ENCODE peak calls at places on chromosomes 3 and 15, in ten cellular contexts. D, A, V, P, U, Z, R, B, J and M are unnamed samples.

GRCh38 chr15:81215983-81216382 is 19.3 kb downstream of the IL16 start:
- DNase-seq in J (no peak), R (no peak), Z (no peak), V (no peak), D (no peak), U (no peak), P (no peak), B (no peak), A (no peak), M (no peak)

GRCh38 chr15:43943511-43943910 is 116.7 kb downstream of the WDR76 start:
- DNase-seq in B (no peak), U (no peak), V (no peak), P (no peak), J (no peak), R (no peak), A (peak), D (no peak), Z (no peak), M (no peak)

GRCh38 chr15:83733206-83733605 is 79.3 kb downstream of the ADAMTSL3 start:
- DNase-seq in B (no peak), D (no peak), R (no peak), V (no peak), Z (no peak), P (no peak), J (peak), U (peak), A (no peak), M (peak)

GRCh38 chr3:116018651-116019050 is 395.3 kb downstream of the GAP43 start:
- DNase-seq in J (no peak), P (no peak), B (no peak), R (no peak), A (no peak), U (no peak), Z (no peak), D (no peak), V (no peak), M (no peak)

GRCh38 chr15:72599855-72600464 is 54.5 kb upstream of the GOLGA6B start:
- DNase-seq in V (peak), Z (no peak), B (peak), D (no peak), A (peak), P (no peak), R (peak), U (peak), J (peak), M (peak)

GRCh38 chr15:56792211-56792610 is 58.9 kb upstream of the ZNF280D start:
- DNase-seq in U (no peak), J (no peak), A (no peak), R (no peak), Z (no peak), B (no peak), P (no peak), D (no peak), V (no peak), M (no peak)

GRCh38 chr3:153513236-153513635 is 351.2 kb downstream of the RAP2B start:
- DNase-seq in D (no peak), V (no peak), J (peak), R (no peak), A (no peak), P (no peak), U (peak), Z (no peak), B (no peak), M (peak)

GRCh38 chr3:24352893-24353553 is 141.6 kb downstream of the THRB start:
- DNase-seq in Z (no peak), B (no peak), A (no peak), D (no peak), V (no peak), U (no peak), P (no peak), R (no peak), J (no peak), M (no peak)

GRCh38 chr3:136836511-136837156 is 17.7 kb downstream of the SLC35G2 start:
- DNase-seq in D (no peak), A (no peak), Z (no peak), J (no peak), P (no peak), R (no peak), B (no peak), U (no peak), V (no peak), M (no peak)

GRCh38 chr3:147089286-147089685 is 317.1 kb downstream of the ZIC4 start:
- DNase-seq in P (no peak), Z (no peak), R (peak), D (no peak), B (no peak), A (no peak), V (no peak), U (no peak), J (no peak), M (no peak)

GRCh38 chr3:13012228-13012691 is 61.0 kb downstream of the IQSEC1 start:
- DNase-seq in P (no peak), D (no peak), V (no peak), B (no peak), U (no peak), Z (no peak), J (no peak), R (peak), A (no peak), M (no peak)

GRCh38 chr3:49769926-49770325 is 16.4 kb downstream of the IP6K1 start:
- DNase-seq in U (no peak), P (no peak), A (no peak), B (no peak), D (no peak), Z (no peak), R (no peak), J (no peak), V (no peak), M (no peak)

GRCh38 chr3:62451211-62451892 is 78.0 kb upstream of the FEZF2 start:
- DNase-seq in P (no peak), D (no peak), B (no peak), Z (no peak), U (no peak), V (no peak), A (no peak), R (peak), J (no peak), M (no peak)

GRCh38 chr3:88195951-88196434 is 46.2 kb downstream of the C3orf38 start:
- DNase-seq in A (no peak), D (no peak), J (no peak), R (peak), B (no peak), U (no peak), P (no peak), Z (no peak), V (no peak), M (no peak)

GRCh38 chr3:16807981-16808380 is 76.8 kb upstream of the PLCL2 start:
- DNase-seq in R (no peak), A (no peak), U (no peak), V (no peak), Z (no peak), P (no peak), D (no peak), B (no peak), J (no peak), M (no peak)

GRCh38 chr15:52094811-52095584 is 17.6 kb downstream of the BCL2L10 start:
- DNase-seq in V (no peak), J (no peak), Z (no peak), D (no peak), R (no peak), A (no peak), B (no peak), P (no peak), U (no peak), M (no peak)

GRCh38 chr3:88188436-88188835 is 38.7 kb downstream of the C3orf38 start:
- DNase-seq in V (no peak), P (no peak), D (no peak), B (peak), J (peak), A (no peak), R (no peak), U (no peak), Z (no peak), M (no peak)

GRCh38 chr15:73677146-73677607 is 7.0 kb upstream of the CD276 start:
- DNase-seq in R (peak), V (peak), B (peak), J (peak), A (no peak), D (no peak), P (no peak), U (peak), Z (no peak), M (peak)

GRCh38 chr15:38059665-38060064 is 125.2 kb downstream of the TMCO5A start:
- DNase-seq in P (no peak), U (no peak), A (no peak), R (no peak), J (no peak), V (no peak), Z (no peak), D (no peak), B (no peak), M (no peak)

GRCh38 chr3:8938021-8938420 is 25.3 kb downstream of the RAD18 start:
- DNase-seq in A (no peak), P (no peak), D (no peak), J (peak), Z (no peak), U (no peak), R (no peak), B (no peak), V (no peak), M (no peak)
- TF ChIP-seq CTCF in A (peak), P (peak), D (no peak), J (peak), Z (no peak), U (peak), R (peak), B (peak), V (peak), M (no peak)

GRCh38 chr3:53500165-53500777 is 5.9 kb downstream of the CACNA1D start:
- DNase-seq in R (no peak), V (no peak), Z (no peak), P (no peak), U (no peak), J (no peak), D (no peak), A (no peak), B (no peak), M (no peak)

GRCh38 chr3:53501203-53501602 is 6.8 kb downstream of the CACNA1D start:
- DNase-seq in V (no peak), J (no peak), B (no peak), A (no peak), D (no peak), P (no peak), U (no peak), Z (no peak), R (no peak), M (no peak)

GRCh38 chr3:53502737-53503136 is 8.3 kb downstream of the CACNA1D start:
- DNase-seq in P (no peak), D (no peak), Z (no peak), A (no peak), V (no peak), J (no peak), R (no peak), U (no peak), B (no peak), M (no peak)

GRCh38 chr3:53506110-53506762 is 11.8 kb downstream of the CACNA1D start:
- DNase-seq in V (no peak), Z (no peak), P (no peak), R (no peak), U (no peak), B (no peak), J (no peak), D (no peak), A (no peak), M (peak)

DNA sequence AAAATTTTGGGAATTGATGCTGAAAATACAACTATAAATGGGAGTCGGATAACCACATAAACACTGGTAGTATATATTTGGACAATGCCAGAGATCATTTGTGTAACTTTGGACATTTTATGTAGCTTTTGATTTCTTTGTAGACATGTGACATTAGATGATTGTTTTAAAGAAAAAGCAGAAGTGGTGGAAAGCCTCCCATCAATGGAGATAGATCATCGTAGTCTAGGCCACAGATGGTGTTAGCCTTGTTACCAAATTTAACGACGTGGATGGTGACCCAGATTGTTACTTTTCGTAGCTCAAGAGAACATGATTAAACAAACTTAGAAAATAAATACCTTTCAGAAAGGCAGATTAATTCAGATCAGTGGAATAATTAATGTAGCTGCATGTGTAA is 8.8 kb downstream of the CACNA1D start:
- DNase-seq in V (no peak), A (no peak), B (no peak), Z (no peak), D (no peak), R (no peak), P (no peak), J (no peak), U (no peak), M (no peak)
- TF ChIP-seq CTCF in V (no peak), A (no peak), B (no peak), Z (no peak), D (no peak), R (no peak), P (no peak), J (no peak), U (no peak), M (no peak)

GRCh38 chr3:150528359-150528797 is 17.9 kb downstream of the SERP1 start:
- DNase-seq in B (peak), R (no peak), A (no peak), Z (no peak), D (no peak), U (no peak), P (no peak), V (no peak), J (no peak), M (no peak)
- TF ChIP-seq CTCF in B (peak), R (peak), A (peak), Z (no peak), D (no peak), U (peak), P (peak), V (peak), J (peak), M (peak)

GRCh38 chr15:69433831-69434230 is 18.8 kb upstream of the RPLP1 start:
- DNase-seq in B (no peak), A (no peak), Z (no peak), U (no peak), J (no peak), R (no peak), D (no peak), P (no peak), V (no peak), M (no peak)

GRCh38 chr15:69434679-69435078 is 17.9 kb upstream of the RPLP1 start:
- DNase-seq in P (no peak), B (no peak), Z (peak), D (no peak), V (no peak), J (no peak), U (no peak), R (no peak), A (no peak), M (no peak)

GRCh38 chr15:69434236-69434635 is 18.4 kb upstream of the RPLP1 start:
- DNase-seq in P (no peak), V (no peak), U (no peak), R (no peak), J (no peak), B (no peak), D (no peak), Z (no peak), A (no peak), M (no peak)

GRCh38 chr15:69439623-69440022 is 13.0 kb upstream of the RPLP1 start:
- DNase-seq in B (no peak), U (no peak), R (no peak), J (no peak), D (no peak), A (no peak), Z (no peak), V (no peak), P (no peak), M (no peak)

GRCh38 chr15:69435980-69436379 is 16.6 kb upstream of the RPLP1 start:
- DNase-seq in R (no peak), B (no peak), J (no peak), U (no peak), A (no peak), V (no peak), D (no peak), Z (no peak), P (no peak), M (no peak)
- TF ChIP-seq CTCF in R (no peak), B (no peak), J (no peak), U (no peak), A (no peak), V (no peak), D (no peak), Z (no peak), P (no peak), M (no peak)

GRCh38 chr15:60787737-60788513 is 309.0 kb upstream of the ICE2 start:
- DNase-seq in A (no peak), J (no peak), D (no peak), U (no peak), R (no peak), B (no peak), Z (no peak), P (no peak), V (no peak), M (peak)
- TF ChIP-seq CTCF in A (peak), J (no peak), D (no peak), U (peak), R (peak), B (peak), Z (peak), P (peak), V (peak), M (peak)

DNA sequence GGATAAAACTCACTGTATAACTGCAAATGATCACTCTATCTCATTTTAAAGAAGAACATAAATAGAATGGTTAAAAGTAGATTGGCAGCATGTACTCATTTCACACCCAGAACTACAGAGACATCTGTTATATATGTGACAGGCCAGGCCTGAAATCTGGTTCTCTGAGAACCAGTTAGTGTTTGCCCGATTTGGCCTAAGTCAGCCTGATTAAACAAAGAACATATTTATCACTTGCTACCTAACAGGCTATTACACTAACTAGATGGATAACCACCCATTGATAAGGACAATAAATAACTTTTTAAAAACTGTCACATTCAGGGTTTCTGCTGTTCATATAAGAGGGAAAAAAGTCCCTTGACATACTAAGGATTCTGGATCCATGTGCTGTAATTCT is 460.2 kb downstream of the CNTN4 start:
- DNase-seq in R (no peak), P (no peak), J (no peak), U (no peak), D (no peak), B (no peak), V (no peak), Z (no peak), A (no peak), M (no peak)
- TF ChIP-seq CTCF in R (no peak), P (no peak), J (no peak), U (no peak), D (no peak), B (no peak), V (no peak), Z (no peak), A (no peak), M (no peak)

GRCh38 chr15:41445399-41445798 is 28.5 kb downstream of the RTF1 start:
- DNase-seq in P (no peak), B (no peak), A (no peak), D (no peak), U (no peak), V (no peak), R (no peak), J (no peak), Z (no peak), M (no peak)
- TF ChIP-seq CTCF in P (no peak), B (no peak), A (no peak), D (no peak), U (no peak), V (no peak), R (no peak), J (no peak), Z (no peak), M (no peak)

DNA sequence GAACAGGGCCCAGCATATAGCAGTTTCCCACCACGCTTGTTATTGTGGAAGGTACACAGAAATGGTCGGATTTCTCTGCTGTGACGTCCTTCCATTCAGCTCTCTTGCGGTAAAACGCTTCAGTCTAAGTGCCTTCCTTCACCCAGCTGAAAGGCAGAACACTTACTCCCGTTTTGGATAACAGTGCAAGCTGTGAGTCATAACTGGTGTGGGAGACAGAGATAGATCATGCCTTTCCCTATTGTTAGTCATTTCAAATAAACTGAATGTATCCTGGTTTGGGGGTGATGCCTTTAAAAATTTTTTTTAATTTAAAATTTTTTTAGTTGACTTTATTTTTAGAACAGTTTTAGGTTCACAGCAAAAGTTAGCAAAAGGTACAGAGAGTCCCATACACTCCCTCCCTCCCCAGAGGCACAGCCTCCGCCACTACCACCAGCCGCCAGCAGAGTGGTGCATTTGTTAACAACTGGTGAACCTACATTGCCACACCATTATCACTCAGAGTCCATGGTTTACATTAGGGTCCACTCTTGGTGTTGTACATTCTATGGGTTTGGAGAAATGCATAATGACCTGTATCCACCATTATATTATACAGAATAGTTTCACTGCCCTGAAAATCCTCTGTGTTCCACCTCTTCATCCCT is 94.9 kb upstream of the NSMCE3 start:
- DNase-seq in D (no peak), V (no peak), A (peak), J (peak), U (peak), R (no peak), Z (no peak), B (no peak), P (peak), M (no peak)
- TF ChIP-seq CTCF in D (no peak), V (peak), A (peak), J (peak), U (peak), R (no peak), Z (no peak), B (peak), P (peak), M (no peak)